ENCODE peak calls at places on chromosomes 13 and 19, in six cellular contexts. One of them, this sample, is unnamed. For H3K27me3, the result is how much of the 10 kb centered on the place peaks cover.

GRCh38 chr19:18414504-18415176 is 4.6 kb upstream of the SSBP4 start:
- DNase-seq in breast epithelium: no peak
- DNase-seq in body of pancreas: no peak
- DNase-seq in stomach: no peak
- DNase-seq in upper lobe of left lung: no peak
- DNase-seq in adrenal gland: peak
- DNase-seq in this sample: peak

GRCh38 chr13:107434347-107434746 is 781.0 kb downstream of the LIG4 start:
- DNase-seq in breast epithelium: no peak
- DNase-seq in body of pancreas: no peak
- DNase-seq in stomach: no peak
- DNase-seq in upper lobe of left lung: no peak
- DNase-seq in adrenal gland: no peak
- DNase-seq in this sample: no peak

GRCh38 chr19:38709671-38710415 is 34.4 kb downstream of the CAPN12 start:
- DNase-seq in breast epithelium: no peak
- DNase-seq in body of pancreas: no peak
- DNase-seq in stomach: no peak
- DNase-seq in upper lobe of left lung: peak
- DNase-seq in adrenal gland: no peak
- DNase-seq in this sample: no peak

GRCh38 chr19:29683009-29683408 is 17.7 kb downstream of the PLEKHF1 start:
- DNase-seq in breast epithelium: no peak
- DNase-seq in body of pancreas: no peak
- DNase-seq in stomach: no peak
- DNase-seq in upper lobe of left lung: no peak
- DNase-seq in adrenal gland: no peak
- DNase-seq in this sample: no peak

GRCh38 chr19:40217027-40217810 is 965 bp downstream of the TTC9B start:
- DNase-seq in breast epithelium: no peak
- DNase-seq in body of pancreas: peak
- DNase-seq in stomach: peak
- DNase-seq in upper lobe of left lung: peak
- DNase-seq in adrenal gland: no peak
- DNase-seq in this sample: peak

GRCh38 chr13:24651718-24652345 is 28.4 kb upstream of the ATP12A start:
- DNase-seq in breast epithelium: no peak
- DNase-seq in body of pancreas: no peak
- DNase-seq in stomach: no peak
- DNase-seq in upper lobe of left lung: no peak
- DNase-seq in adrenal gland: no peak
- DNase-seq in this sample: no peak

GRCh38 chr19:51514866-51515481 is 13.4 kb upstream of the SIGLEC12 start:
- DNase-seq in breast epithelium: no peak
- DNase-seq in body of pancreas: no peak
- DNase-seq in stomach: no peak
- DNase-seq in upper lobe of left lung: no peak
- DNase-seq in adrenal gland: no peak
- DNase-seq in this sample: no peak

GRCh38 chr13:81664872-81665271 is 1323.9 kb upstream of the SPRY2 start:
- DNase-seq in breast epithelium: no peak
- DNase-seq in body of pancreas: no peak
- DNase-seq in stomach: no peak
- DNase-seq in upper lobe of left lung: no peak
- DNase-seq in adrenal gland: no peak
- DNase-seq in this sample: no peak

GRCh38 chr19:10760268-10760944 is 42.5 kb downstream of the DNM2 start:
- DNase-seq in breast epithelium: no peak
- DNase-seq in body of pancreas: no peak
- DNase-seq in stomach: no peak
- DNase-seq in upper lobe of left lung: no peak
- DNase-seq in adrenal gland: no peak
- DNase-seq in this sample: peak

GRCh38 chr19:52946322-52947310 is 16.1 kb downstream of the ZNF816 start:
- DNase-seq in breast epithelium: peak
- DNase-seq in body of pancreas: peak
- DNase-seq in stomach: peak
- DNase-seq in upper lobe of left lung: peak
- DNase-seq in adrenal gland: peak
- DNase-seq in this sample: peak

GRCh38 chr19:3129112-3129511 is 6.7 kb upstream of the GNA15 start:
- DNase-seq in breast epithelium: no peak
- DNase-seq in body of pancreas: no peak
- DNase-seq in stomach: no peak
- DNase-seq in upper lobe of left lung: no peak
- DNase-seq in adrenal gland: peak
- DNase-seq in this sample: no peak

GRCh38 chr19:3496392-3497273 is 3.8 kb downstream of the DOHH start:
- DNase-seq in breast epithelium: no peak
- DNase-seq in body of pancreas: no peak
- DNase-seq in stomach: no peak
- DNase-seq in upper lobe of left lung: peak
- DNase-seq in adrenal gland: no peak
- DNase-seq in this sample: no peak

GRCh38 chr19:13195678-13196077 is 45.5 kb downstream of the IER2 start:
- DNase-seq in breast epithelium: no peak
- DNase-seq in body of pancreas: peak
- DNase-seq in stomach: peak
- DNase-seq in upper lobe of left lung: no peak
- DNase-seq in adrenal gland: no peak
- DNase-seq in this sample: peak

GRCh38 chr13:27258637-27259377 is 7.4 kb downstream of the RPL21 start:
- DNase-seq in breast epithelium: no peak
- DNase-seq in body of pancreas: no peak
- DNase-seq in stomach: no peak
- DNase-seq in upper lobe of left lung: no peak
- DNase-seq in adrenal gland: no peak
- DNase-seq in this sample: no peak

GRCh38 chr19:41901707-41902360 is 18.9 kb downstream of the ARHGEF1 start:
- DNase-seq in breast epithelium: no peak
- DNase-seq in body of pancreas: no peak
- DNase-seq in stomach: no peak
- DNase-seq in upper lobe of left lung: no peak
- DNase-seq in adrenal gland: no peak
- DNase-seq in this sample: no peak

GRCh38 chr19:3434630-3435553 is 45.4 kb downstream of the SMIM24 start:
- DNase-seq in breast epithelium: peak
- DNase-seq in body of pancreas: peak
- DNase-seq in stomach: peak
- DNase-seq in upper lobe of left lung: peak
- DNase-seq in adrenal gland: peak
- DNase-seq in this sample: peak

GRCh38 chr13:21580736-21581135 is 23.2 kb downstream of the MICU2 start:
- DNase-seq in breast epithelium: no peak
- DNase-seq in body of pancreas: no peak
- DNase-seq in stomach: no peak
- DNase-seq in upper lobe of left lung: no peak
- DNase-seq in adrenal gland: no peak
- DNase-seq in this sample: no peak

GRCh38 chr13:30020726-30021312 is 170.4 kb upstream of the UBL3 start:
- DNase-seq in breast epithelium: no peak
- DNase-seq in body of pancreas: no peak
- DNase-seq in stomach: no peak
- DNase-seq in upper lobe of left lung: no peak
- DNase-seq in adrenal gland: no peak
- DNase-seq in this sample: no peak

GRCh38 chr13:26941345-26942174 is 181.0 kb upstream of the GPR12 start:
- DNase-seq in breast epithelium: no peak
- DNase-seq in body of pancreas: no peak
- DNase-seq in stomach: no peak
- DNase-seq in upper lobe of left lung: no peak
- DNase-seq in adrenal gland: no peak
- DNase-seq in this sample: no peak

GRCh38 chr13:83549671-83550070 is 332.6 kb downstream of the SLITRK1 start:
- DNase-seq in breast epithelium: no peak
- DNase-seq in body of pancreas: no peak
- DNase-seq in stomach: no peak
- DNase-seq in upper lobe of left lung: no peak
- DNase-seq in adrenal gland: no peak
- DNase-seq in this sample: no peak

GRCh38 chr13:83547043-83547442 is 335.2 kb downstream of the SLITRK1 start:
- DNase-seq in breast epithelium: no peak
- DNase-seq in body of pancreas: no peak
- DNase-seq in stomach: no peak
- DNase-seq in upper lobe of left lung: no peak
- DNase-seq in adrenal gland: no peak
- DNase-seq in this sample: no peak

DNA sequence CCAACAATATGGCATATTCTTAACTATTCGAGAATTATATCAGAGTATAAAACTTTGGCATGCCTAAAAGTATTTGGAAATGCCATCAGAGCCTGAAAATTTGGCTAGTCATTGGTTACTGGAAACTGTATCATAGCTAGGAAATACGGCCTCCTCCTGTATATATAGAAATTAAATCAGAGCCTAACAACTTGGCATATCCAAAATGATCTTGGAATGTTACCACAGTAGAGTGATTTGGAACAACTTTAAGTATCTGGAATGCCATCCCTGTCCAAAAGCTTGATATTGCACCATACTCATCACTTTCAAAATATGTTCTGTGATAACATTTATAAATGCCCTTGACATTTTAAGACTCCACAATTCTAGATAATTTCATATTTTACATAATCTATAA is 335.8 kb downstream of the SLITRK1 start:
- DNase-seq in breast epithelium: no peak
- DNase-seq in body of pancreas: no peak
- DNase-seq in stomach: no peak
- DNase-seq in upper lobe of left lung: no peak
- DNase-seq in adrenal gland: no peak
- DNase-seq in this sample: no peak
- TF ChIP-seq POLR2A in breast epithelium: no peak
- TF ChIP-seq POLR2A in body of pancreas: no peak
- TF ChIP-seq POLR2A in stomach: no peak
- TF ChIP-seq POLR2A in upper lobe of left lung: no peak
- TF ChIP-seq POLR2A in adrenal gland: no peak
- TF ChIP-seq POLR2A in this sample: no peak

DNA sequence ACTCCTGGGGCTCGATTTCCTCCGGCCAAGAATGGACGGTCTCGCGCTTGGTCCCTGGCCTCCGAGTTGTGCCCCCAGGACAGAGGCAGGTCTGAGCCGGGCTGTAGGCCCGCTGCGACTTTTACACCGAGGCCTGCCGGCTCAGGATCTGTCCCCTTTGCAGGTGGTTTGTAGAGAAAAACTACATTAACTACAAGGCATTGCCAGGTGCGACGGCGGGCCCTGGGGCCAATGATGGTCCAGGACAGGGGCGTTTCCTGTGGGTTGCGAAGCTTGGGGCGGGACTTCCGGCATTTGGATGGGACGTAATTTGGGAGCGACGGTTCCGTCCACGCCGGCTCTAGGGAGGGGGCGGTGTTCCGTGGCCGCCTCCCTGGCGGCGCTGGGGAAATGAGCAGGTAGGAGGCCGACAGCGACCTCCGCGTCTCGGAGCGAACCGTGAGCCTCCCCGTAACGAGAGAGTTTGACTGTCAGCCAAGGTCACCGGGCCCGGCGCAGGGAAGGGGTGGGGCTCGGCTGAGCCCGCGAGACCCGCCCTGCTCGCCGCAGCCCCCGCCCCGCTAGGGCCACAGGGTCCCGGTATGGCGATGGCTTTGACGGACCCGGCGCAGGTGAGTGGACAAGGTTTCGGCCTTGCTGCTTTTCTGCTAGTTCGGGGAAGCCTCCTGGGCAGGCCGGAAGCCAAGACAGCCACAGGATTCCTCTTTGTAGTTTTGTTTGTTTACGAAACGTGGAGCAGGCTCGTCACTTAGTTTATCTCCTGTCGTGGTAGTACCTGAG is at the start of gene ZNF805:
- DNase-seq in breast epithelium: peak
- DNase-seq in body of pancreas: peak
- DNase-seq in stomach: peak
- DNase-seq in upper lobe of left lung: peak
- DNase-seq in adrenal gland: peak
- DNase-seq in this sample: peak
- TF ChIP-seq CTCF in breast epithelium: no peak
- TF ChIP-seq CTCF in body of pancreas: peak
- TF ChIP-seq CTCF in stomach: no peak
- TF ChIP-seq CTCF in upper lobe of left lung: peak
- TF ChIP-seq CTCF in adrenal gland: no peak
- TF ChIP-seq CTCF in this sample: no peak

GRCh38 chr19:4534836-4535658 is at the start of gene PLIN5:
- DNase-seq in breast epithelium: peak
- DNase-seq in body of pancreas: peak
- DNase-seq in stomach: peak
- DNase-seq in upper lobe of left lung: peak
- DNase-seq in adrenal gland: peak
- DNase-seq in this sample: peak

GRCh38 chr19:4533334-4533733 is 1.7 kb downstream of the PLIN5 start:
- DNase-seq in breast epithelium: no peak
- DNase-seq in body of pancreas: no peak
- DNase-seq in stomach: no peak
- DNase-seq in upper lobe of left lung: no peak
- DNase-seq in adrenal gland: no peak
- DNase-seq in this sample: no peak

GRCh38 chr19:4531562-4532165 is 3.4 kb downstream of the PLIN5 start:
- DNase-seq in breast epithelium: no peak
- DNase-seq in body of pancreas: peak
- DNase-seq in stomach: peak
- DNase-seq in upper lobe of left lung: no peak
- DNase-seq in adrenal gland: peak
- DNase-seq in this sample: no peak

GRCh38 chr19:4536798-4537197 is 1.8 kb upstream of the PLIN5 start:
- DNase-seq in breast epithelium: no peak
- DNase-seq in body of pancreas: peak
- DNase-seq in stomach: no peak
- DNase-seq in upper lobe of left lung: no peak
- DNase-seq in adrenal gland: no peak
- DNase-seq in this sample: no peak

DNA sequence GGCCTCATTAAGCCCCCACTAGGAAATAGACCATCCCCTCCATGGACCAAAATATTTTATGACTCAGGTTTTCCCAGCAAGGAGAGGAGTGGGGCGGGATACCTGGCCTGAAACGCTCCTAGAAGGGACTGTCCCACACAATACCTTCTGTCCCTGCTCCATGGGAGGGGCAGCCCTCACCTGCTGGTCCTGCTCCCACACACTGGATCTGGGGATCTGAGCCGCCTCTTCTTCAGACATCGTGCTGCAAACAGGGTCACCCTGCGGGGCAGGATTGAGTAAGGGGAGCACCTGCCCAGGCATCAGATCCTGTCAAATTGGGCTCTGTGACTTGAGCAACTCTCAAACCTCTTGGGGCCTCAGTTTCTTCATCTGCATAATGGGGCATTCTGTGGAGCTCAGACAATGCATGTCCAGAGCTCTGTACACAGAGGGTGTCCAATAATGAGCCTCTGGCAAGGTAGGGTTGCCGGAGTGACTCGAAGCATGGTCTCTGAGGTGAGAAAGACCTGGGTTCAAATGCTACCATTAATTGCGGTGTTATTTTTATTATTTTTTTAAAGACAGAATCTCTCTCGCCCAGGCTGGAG is 1.1 kb downstream of the PLIN5 start:
- DNase-seq in breast epithelium: no peak
- DNase-seq in body of pancreas: no peak
- DNase-seq in stomach: no peak
- DNase-seq in upper lobe of left lung: no peak
- DNase-seq in adrenal gland: no peak
- DNase-seq in this sample: no peak
- H3K27me3 ChIP-seq in breast epithelium: under half
- H3K27me3 ChIP-seq in body of pancreas: under half
- H3K27me3 ChIP-seq in stomach: under half
- H3K27me3 ChIP-seq in upper lobe of left lung: under half
- H3K27me3 ChIP-seq in adrenal gland: under half
- H3K27me3 ChIP-seq in this sample: under half

GRCh38 chr19:1469936-1470863 is 8.8 kb downstream of the C19orf25 start:
- DNase-seq in breast epithelium: peak
- DNase-seq in body of pancreas: no peak
- DNase-seq in stomach: peak
- DNase-seq in upper lobe of left lung: peak
- DNase-seq in adrenal gland: no peak
- DNase-seq in this sample: peak
- TF ChIP-seq POLR2A in breast epithelium: no peak
- TF ChIP-seq POLR2A in body of pancreas: no peak
- TF ChIP-seq POLR2A in stomach: no peak
- TF ChIP-seq POLR2A in upper lobe of left lung: no peak
- TF ChIP-seq POLR2A in adrenal gland: no peak
- TF ChIP-seq POLR2A in this sample: no peak